ENCODE peak calls at places on chromosomes 2 and 18, in eight cellular contexts. A is cardiac muscle cell, M is Peyer's patch, P is upper lobe of left lung, F is foreskin fibroblast, N is uterus, B is fibroblast of pulmonary artery, L is heart left ventricle. K is an unnamed sample.

GRCh38 chr2:193141-193552 is 70.7 kb downstream of the SH3YL1 start:
- DNase-seq in B (no peak), M (no peak), P (no peak), L (no peak), N (no peak), F (peak; percentile 20), A (no peak), K (no peak)

GRCh38 chr2:64165696-64166095 is 21.5 kb upstream of the PELI1 start:
- DNase-seq in A (no peak), L (no peak), F (peak; percentile 84), B (peak; percentile 72), N (no peak), P (no peak), M (no peak), K (peak; percentile 30)

GRCh38 chr2:143704432-143705106 is 575.4 kb downstream of the ARHGAP15 start:
- DNase-seq in B (no peak), F (no peak), M (no peak), P (no peak), A (no peak), L (no peak), N (no peak), K (no peak)

GRCh38 chr2:241720099-241720498 is 14.3 kb upstream of the D2HGDH start:
- DNase-seq in N (no peak), B (no peak), A (no peak), M (no peak), L (no peak), F (no peak), P (no peak), K (no peak)

GRCh38 chr18:77366725-77367641 is 117.3 kb downstream of the GALR1 start:
- DNase-seq in P (no peak), B (no peak), N (peak; percentile 34), A (no peak), M (no peak), F (no peak), L (no peak), K (peak; percentile 76)

GRCh38 chr2:70553334-70553583 is 367 bp downstream of the TGFA start:
- DNase-seq in N (no peak), F (no peak), L (no peak), P (no peak), B (no peak), A (no peak), M (peak; percentile 73), K (no peak)

GRCh38 chr18:3449702-3450357 is at the start of gene TGIF1:
- DNase-seq in B (peak; percentile 92), P (peak; percentile 86), N (peak; percentile 85), F (peak; percentile 94), M (peak; percentile 88), L (peak; percentile 90), A (peak; percentile 85), K (peak; percentile 60)

GRCh38 chr2:130827502-130828251 is 9.0 kb upstream of the ARHGEF4 start:
- DNase-seq in B (peak; percentile 44), P (no peak), L (peak; percentile 24), N (no peak), A (no peak), F (no peak), M (no peak), K (peak; percentile 83)

GRCh38 chr18:42271656-42272355 is 316.8 kb downstream of the PIK3C3 start:
- DNase-seq in P (no peak), A (no peak), M (no peak), F (no peak), B (no peak), N (no peak), L (no peak), K (no peak)

GRCh38 chr2:171383141-171383540 is 50.6 kb downstream of the METTL8 start:
- DNase-seq in L (no peak), P (no peak), B (peak; percentile 2), N (no peak), A (no peak), M (no peak), F (no peak), K (no peak)

GRCh38 chr2:21924640-21925285 is 801.0 kb downstream of the TDRD15 start:
- DNase-seq in L (no peak), A (no peak), N (no peak), M (no peak), B (no peak), F (no peak), P (no peak), K (no peak)

DNA sequence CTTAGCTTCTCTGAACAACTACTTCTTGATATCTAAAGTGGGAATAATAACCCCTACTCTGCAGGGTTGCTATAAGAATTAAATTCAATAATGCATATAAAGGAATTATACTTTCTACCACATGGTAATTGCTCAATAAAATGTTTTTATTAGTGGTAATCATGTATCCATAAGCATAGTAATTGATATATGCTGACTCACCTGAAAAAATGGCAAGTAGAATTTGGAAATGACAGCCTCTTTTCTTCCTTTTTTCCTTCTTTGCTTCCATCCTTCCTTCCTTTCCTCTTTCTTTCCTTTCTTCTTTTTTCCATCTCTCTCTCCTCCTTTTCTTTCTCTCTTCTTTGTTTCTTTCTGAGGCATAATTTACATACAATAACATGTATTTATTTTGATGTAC is 65.3 kb downstream of the DPP10 start:
- DNase-seq in B (no peak), F (no peak), A (no peak), N (no peak), L (no peak), M (no peak), P (no peak), K (no peak)
- TF ChIP-seq CTCF in B (no peak), F (no peak), A (no peak), N (no peak), L (no peak), M (no peak), P (no peak), K (no peak)

DNA sequence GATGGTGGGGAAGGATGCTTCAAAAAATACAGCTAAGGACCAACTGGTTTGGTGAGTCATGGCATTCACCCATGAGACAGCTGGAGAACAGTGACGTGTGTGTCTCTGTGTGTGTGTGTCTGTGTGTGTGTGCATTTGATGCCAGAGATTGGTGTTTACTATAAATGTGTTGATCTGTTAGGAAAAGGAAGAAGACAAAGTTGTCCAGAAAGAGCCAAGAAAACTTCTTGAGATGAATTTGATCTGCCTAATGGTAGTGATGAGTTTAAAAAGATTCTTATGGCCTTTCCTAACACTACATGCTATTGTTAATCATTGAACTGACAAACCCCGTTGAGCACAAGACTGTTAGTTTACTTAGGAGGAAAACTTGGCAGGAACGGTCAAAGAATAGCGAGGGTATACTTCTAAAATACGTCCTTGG is 36.4 kb upstream of the IL1R1 start:
- DNase-seq in F (peak; percentile 75), P (no peak), N (no peak), B (peak; percentile 91), A (no peak), M (no peak), L (no peak), K (peak; percentile 85)
- H3K4me3 ChIP-seq in F (peak overlapping the region; percentile 61), P (no peak overlapping the region), N (no peak overlapping the region), B (peak overlapping the region; percentile 82), A (no peak overlapping the region), M (no peak overlapping the region), L (peak overlapping the region; percentile 44), K (no peak overlapping the region)

DNA sequence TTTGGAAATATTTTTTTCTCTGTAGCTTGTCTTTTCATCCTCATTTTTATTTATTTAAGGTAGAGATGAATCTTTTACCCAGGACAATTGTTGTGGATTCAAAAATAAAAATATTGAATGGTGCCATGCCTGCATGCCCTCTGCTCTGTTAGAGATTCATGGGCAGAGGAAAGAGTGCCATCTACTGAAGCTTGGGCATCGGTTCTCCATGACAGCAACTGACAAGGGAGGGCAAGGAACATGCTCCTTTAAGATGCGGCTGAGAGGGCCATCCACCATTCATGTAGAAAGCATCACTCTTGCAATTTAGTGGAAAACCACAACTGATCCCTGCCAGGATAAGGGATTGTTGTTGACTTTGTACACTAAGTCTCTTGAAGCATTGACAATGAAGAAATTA is 79.9 kb downstream of the PARD3B start:
- DNase-seq in A (no peak), P (no peak), B (peak; percentile 8), L (no peak), F (peak; percentile 37), N (no peak), M (no peak), K (no peak)
- TF ChIP-seq CTCF in A (no peak), P (no peak), B (no peak), L (no peak), F (peak; percentile 7), N (no peak), M (no peak), K (peak; percentile 29)

GRCh38 chr2:216606551-216607527 is 26.4 kb upstream of the IGFBP2 start:
- DNase-seq in N (no peak), B (no peak), F (no peak), L (no peak), A (peak; percentile 49), M (no peak), P (peak; percentile 26), K (no peak)
- H3K4me3 ChIP-seq in N (no peak overlapping the region), B (no peak overlapping the region), F (no peak overlapping the region), L (no peak overlapping the region), A (no peak overlapping the region), M (no peak overlapping the region), P (no peak overlapping the region), K (no peak overlapping the region)

DNA sequence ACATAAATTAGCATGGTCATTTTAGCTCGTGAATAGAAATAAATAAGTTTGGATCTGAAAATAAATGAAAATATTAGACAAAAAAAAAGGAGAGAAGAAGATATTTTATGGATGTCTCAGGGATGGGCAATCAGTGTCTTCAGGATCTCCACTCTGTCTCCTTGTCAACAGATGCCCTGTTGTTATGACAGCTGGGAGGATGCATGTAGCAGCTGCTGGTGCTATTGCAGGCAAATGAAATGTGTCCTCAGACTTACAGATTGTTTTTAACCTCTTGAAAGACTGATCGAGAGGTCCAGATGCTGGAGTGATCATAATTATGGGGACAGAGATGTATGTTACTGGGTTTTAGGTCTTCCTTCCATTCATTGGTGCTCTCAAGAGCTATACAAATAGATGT is 24.7 kb upstream of the ARL4C start:
- DNase-seq in A (no peak), N (no peak), P (no peak), M (no peak), F (no peak), L (no peak), B (no peak), K (no peak)
- TF ChIP-seq CTCF in A (no peak), N (no peak), P (no peak), M (no peak), F (no peak), L (no peak), B (no peak), K (no peak)

GRCh38 chr18:28175047-28175929 is 1.6 kb downstream of the CDH2 start:
- DNase-seq in A (peak; percentile 91), L (peak; percentile 76), P (no peak), B (peak; percentile 65), M (no peak), F (peak; percentile 60), N (peak; percentile 13), K (no peak)
- H3K4me3 ChIP-seq in A (peak overlapping the region; percentile 91), L (peak overlapping the region; percentile 65), P (no peak overlapping the region), B (peak overlapping the region; percentile 87), M (no peak overlapping the region), F (peak overlapping the region; percentile 91), N (peak overlapping the region; percentile 19), K (peak overlapping the region; percentile 86)

GRCh38 chr2:45301307-45302010 is 292.2 kb upstream of the SIX2 start:
- DNase-seq in M (no peak), A (no peak), N (no peak), L (no peak), F (no peak), P (no peak), B (no peak), K (no peak)
- TF ChIP-seq CTCF in M (no peak), A (no peak), N (no peak), L (no peak), F (no peak), P (no peak), B (no peak), K (no peak)